ENCODE peak calls at places on chromosomes 5 and 9, in five cellular contexts. One of them, this sample, is unnamed.

GRCh38 chr5:178143901-178144300 is 9.8 kb downstream of the NHP2 start:
- DNase-seq in PC-9: no peak
- DNase-seq in pancreas: no peak
- DNase-seq in uterus: peak; percentile 49
- DNase-seq in tibial artery: no peak
- DNase-seq in this sample: no peak

GRCh38 chr5:6377582-6378127 is 692 bp downstream of the MED10 start:
- DNase-seq in PC-9: no peak
- DNase-seq in tibial artery: no peak
- DNase-seq in pancreas: no peak
- DNase-seq in uterus: no peak
- DNase-seq in this sample: no peak

GRCh38 chr5:142474426-142474825 is 149.6 kb upstream of the SPRY4 start:
- DNase-seq in uterus: no peak
- DNase-seq in pancreas: no peak
- DNase-seq in PC-9: no peak
- DNase-seq in tibial artery: no peak
- DNase-seq in this sample: no peak

GRCh38 chr5:116536279-116537161 is 38.1 kb downstream of the SEMA6A start:
- DNase-seq in pancreas: no peak
- DNase-seq in PC-9: no peak
- DNase-seq in tibial artery: no peak
- DNase-seq in uterus: no peak
- DNase-seq in this sample: no peak

GRCh38 chr5:8729437-8729836 is 816.4 kb downstream of the SEMA5A start:
- DNase-seq in PC-9: no peak
- DNase-seq in pancreas: no peak
- DNase-seq in uterus: no peak
- DNase-seq in tibial artery: no peak
- DNase-seq in this sample: no peak

GRCh38 chr5:62152394-62153123 is 153.4 kb upstream of the KIF2A start:
- DNase-seq in pancreas: no peak
- DNase-seq in tibial artery: no peak
- DNase-seq in PC-9: no peak
- DNase-seq in uterus: no peak
- DNase-seq in this sample: no peak

GRCh38 chr9:92590386-92590785 is 54.6 kb upstream of the ECM2 start:
- DNase-seq in PC-9: no peak
- DNase-seq in tibial artery: peak; percentile 82
- DNase-seq in uterus: peak; percentile 82
- DNase-seq in pancreas: no peak
- DNase-seq in this sample: peak; percentile 88

GRCh38 chr5:102216559-102217157 is 79.4 kb downstream of the SLCO4C1 start:
- DNase-seq in PC-9: no peak
- DNase-seq in pancreas: no peak
- DNase-seq in uterus: no peak
- DNase-seq in tibial artery: no peak
- DNase-seq in this sample: no peak

GRCh38 chr9:73780916-73781315 is 629.3 kb downstream of the ANXA1 start:
- DNase-seq in pancreas: no peak
- DNase-seq in tibial artery: no peak
- DNase-seq in PC-9: peak; percentile 51
- DNase-seq in uterus: no peak
- DNase-seq in this sample: no peak

GRCh38 chr5:169218862-169219261 is 82.1 kb downstream of the SLIT3 start:
- DNase-seq in pancreas: no peak
- DNase-seq in PC-9: no peak
- DNase-seq in uterus: no peak
- DNase-seq in tibial artery: no peak
- DNase-seq in this sample: no peak

GRCh38 chr9:23743041-23743440 is 83.0 kb downstream of the ELAVL2 start:
- DNase-seq in PC-9: no peak
- DNase-seq in pancreas: no peak
- DNase-seq in uterus: no peak
- DNase-seq in tibial artery: no peak
- DNase-seq in this sample: no peak

GRCh38 chr5:149426931-149427330 is 47.8 kb upstream of the IL17B start:
- DNase-seq in uterus: no peak
- DNase-seq in tibial artery: no peak
- DNase-seq in PC-9: peak; percentile 69
- DNase-seq in pancreas: no peak
- DNase-seq in this sample: no peak

GRCh38 chr9:121945849-121946248 is 147.3 kb downstream of the TTLL11 start:
- DNase-seq in pancreas: no peak
- DNase-seq in PC-9: peak; percentile 56
- DNase-seq in tibial artery: no peak
- DNase-seq in uterus: no peak
- DNase-seq in this sample: no peak

GRCh38 chr5:125011419-125011818 is 265.0 kb upstream of the ZNF608 start:
- DNase-seq in PC-9: no peak
- DNase-seq in pancreas: peak; percentile 22
- DNase-seq in tibial artery: no peak
- DNase-seq in uterus: no peak
- DNase-seq in this sample: no peak

GRCh38 chr5:52582313-52582712 is 205.4 kb upstream of the ITGA1 start:
- DNase-seq in uterus: no peak
- DNase-seq in tibial artery: no peak
- DNase-seq in pancreas: no peak
- DNase-seq in PC-9: no peak
- DNase-seq in this sample: no peak
- TF ChIP-seq CTCF in uterus: no peak
- TF ChIP-seq CTCF in tibial artery: no peak
- TF ChIP-seq CTCF in pancreas: no peak
- TF ChIP-seq CTCF in PC-9: no peak
- TF ChIP-seq CTCF in this sample: no peak

DNA sequence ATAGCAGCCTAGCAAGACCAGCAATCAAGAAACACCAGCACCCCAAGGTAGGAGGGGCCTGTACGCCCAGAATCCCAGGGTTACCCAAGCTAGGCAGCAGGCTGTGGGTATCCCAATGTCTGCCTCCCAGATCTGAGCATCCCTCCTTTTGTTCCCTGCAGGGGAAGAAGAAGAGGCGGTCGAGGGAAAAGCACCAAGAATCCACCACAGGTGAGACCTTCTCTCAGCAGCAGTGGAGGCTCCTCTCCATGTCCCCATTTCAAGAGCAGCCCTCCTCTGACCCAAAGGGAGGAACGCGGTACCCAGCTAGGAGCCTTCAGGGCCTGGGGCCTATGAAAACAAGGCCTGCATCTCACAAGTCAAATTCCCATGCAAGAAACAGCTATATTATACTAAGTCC is 28.9 kb downstream of the TCF7 start:
- DNase-seq in uterus: no peak
- DNase-seq in PC-9: no peak
- DNase-seq in tibial artery: no peak
- DNase-seq in pancreas: no peak
- DNase-seq in this sample: peak; percentile 43
- H3K4me1 ChIP-seq in uterus: no peaks in the 10 kb centered on the region
- H3K4me1 ChIP-seq in PC-9: peaks cover 13% of the 10 kb centered on the region
- H3K4me1 ChIP-seq in tibial artery: peaks cover 43% of the 10 kb centered on the region
- H3K4me1 ChIP-seq in pancreas: no peaks in the 10 kb centered on the region
- H3K4me1 ChIP-seq in this sample: peaks cover 12% of the 10 kb centered on the region

GRCh38 chr5:111495159-111495558 is 17.2 kb downstream of the STARD4 start:
- DNase-seq in pancreas: no peak
- DNase-seq in uterus: no peak
- DNase-seq in PC-9: no peak
- DNase-seq in tibial artery: no peak
- DNase-seq in this sample: no peak
- TF ChIP-seq CTCF in pancreas: no peak
- TF ChIP-seq CTCF in uterus: no peak
- TF ChIP-seq CTCF in PC-9: no peak
- TF ChIP-seq CTCF in tibial artery: no peak
- TF ChIP-seq CTCF in this sample: no peak

GRCh38 chr9:35822926-35823325 is 5.6 kb downstream of the FAM221B start:
- DNase-seq in uterus: no peak
- DNase-seq in PC-9: no peak
- DNase-seq in pancreas: no peak
- DNase-seq in tibial artery: no peak
- DNase-seq in this sample: no peak
- H3K4me1 ChIP-seq in uterus: no peaks in the 10 kb centered on the region
- H3K4me1 ChIP-seq in PC-9: no peaks in the 10 kb centered on the region
- H3K4me1 ChIP-seq in pancreas: no peaks in the 10 kb centered on the region
- H3K4me1 ChIP-seq in tibial artery: peaks cover 8% of the 10 kb centered on the region
- H3K4me1 ChIP-seq in this sample: no peaks in the 10 kb centered on the region

GRCh38 chr5:85108471-85108870 is 723.8 kb upstream of the EDIL3 start:
- DNase-seq in uterus: no peak
- DNase-seq in PC-9: no peak
- DNase-seq in pancreas: no peak
- DNase-seq in tibial artery: no peak
- DNase-seq in this sample: no peak
- TF ChIP-seq CTCF in uterus: no peak
- TF ChIP-seq CTCF in PC-9: peak; percentile 35
- TF ChIP-seq CTCF in pancreas: no peak
- TF ChIP-seq CTCF in tibial artery: no peak
- TF ChIP-seq CTCF in this sample: no peak

GRCh38 chr9:35842795-35843194 is 13.8 kb downstream of the TMEM8B start:
- DNase-seq in pancreas: no peak
- DNase-seq in PC-9: no peak
- DNase-seq in uterus: no peak
- DNase-seq in tibial artery: no peak
- DNase-seq in this sample: no peak
- H3K4me1 ChIP-seq in pancreas: no peaks in the 10 kb centered on the region
- H3K4me1 ChIP-seq in PC-9: peaks cover 18% of the 10 kb centered on the region
- H3K4me1 ChIP-seq in uterus: no peaks in the 10 kb centered on the region
- H3K4me1 ChIP-seq in tibial artery: peaks cover 26% of the 10 kb centered on the region
- H3K4me1 ChIP-seq in this sample: no peaks in the 10 kb centered on the region

DNA sequence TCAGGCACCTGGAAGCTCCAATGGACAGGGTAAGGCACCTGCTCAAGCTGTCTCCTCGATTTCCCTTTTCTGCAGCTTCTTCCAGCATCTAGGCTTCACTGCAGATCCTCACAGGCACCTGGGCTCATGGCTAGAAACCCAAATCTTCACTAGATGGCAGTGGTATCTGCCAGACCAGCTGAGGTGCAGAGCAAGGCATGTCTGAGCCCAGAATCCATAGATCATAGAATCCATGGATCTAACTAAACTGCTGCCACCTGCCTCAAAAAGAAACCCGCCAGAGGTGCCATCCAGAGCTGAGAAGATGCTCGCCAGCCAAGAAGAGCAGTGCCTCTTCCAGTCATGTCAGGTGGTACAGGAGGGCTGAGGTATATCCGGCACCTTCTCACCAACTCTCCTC is 6.9 kb downstream of the SHC3 start:
- DNase-seq in PC-9: no peak
- DNase-seq in uterus: no peak
- DNase-seq in tibial artery: no peak
- DNase-seq in pancreas: no peak
- DNase-seq in this sample: no peak
- TF ChIP-seq CTCF in PC-9: no peak
- TF ChIP-seq CTCF in uterus: no peak
- TF ChIP-seq CTCF in tibial artery: no peak
- TF ChIP-seq CTCF in pancreas: no peak
- TF ChIP-seq CTCF in this sample: no peak

DNA sequence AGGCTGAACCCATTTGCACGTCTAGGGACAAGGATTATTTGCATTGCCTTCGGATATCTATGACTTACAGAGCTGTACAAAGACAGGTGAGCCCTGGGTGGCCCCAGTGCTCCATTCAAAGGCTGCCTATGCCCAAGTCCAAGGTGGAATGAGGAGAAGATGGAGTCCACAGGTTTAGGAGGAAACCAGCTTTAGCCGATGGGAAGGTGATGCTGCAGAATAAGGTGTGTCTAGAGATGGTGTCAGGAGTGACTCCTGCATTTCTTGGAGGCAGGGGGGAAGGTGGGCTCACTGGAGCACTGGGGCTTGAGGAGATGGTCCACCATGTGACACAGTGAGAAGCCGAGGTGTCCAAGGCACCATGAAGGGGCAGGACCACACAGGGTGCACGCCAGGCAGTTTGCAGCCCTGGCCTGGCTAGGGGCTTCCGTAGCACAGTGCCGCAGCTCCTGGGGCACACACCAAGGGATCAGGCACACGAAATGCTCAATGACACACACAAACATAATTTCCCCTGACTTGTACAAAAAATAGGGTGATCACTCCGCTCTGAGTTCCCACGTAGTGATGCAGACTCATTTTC is 32.1 kb downstream of the SEMA4D start:
- DNase-seq in PC-9: no peak
- DNase-seq in pancreas: no peak
- DNase-seq in tibial artery: no peak
- DNase-seq in uterus: no peak
- DNase-seq in this sample: no peak
- H3K4me1 ChIP-seq in PC-9: peaks cover 6% of the 10 kb centered on the region
- H3K4me1 ChIP-seq in pancreas: no peaks in the 10 kb centered on the region
- H3K4me1 ChIP-seq in tibial artery: no peaks in the 10 kb centered on the region
- H3K4me1 ChIP-seq in uterus: no peaks in the 10 kb centered on the region
- H3K4me1 ChIP-seq in this sample: peaks cover 4% of the 10 kb centered on the region

This sample was measured in right atrium auricular region.